ENCODE peak calls at places on chromosomes 11 and 22, in four cellular contexts. Y, E, S and V are unnamed samples.

GRCh38 chr11:78465169-78465942 is 47.7 kb upstream of the GAB2 start:
- DNase-seq in E (no peak), Y (no peak), S (peak), V (no peak)

GRCh38 chr11:126464796-126465195 is 109.3 kb downstream of the ST3GAL4 start:
- DNase-seq in Y (no peak), S (peak), E (no peak), V (no peak)

GRCh38 chr11:8082391-8083087 is 1.5 kb downstream of the TUB start:
- DNase-seq in S (no peak), Y (peak), E (peak), V (peak)

GRCh38 chr11:133951484-133952198 is 5.1 kb downstream of the IGSF9B start:
- DNase-seq in Y (peak), E (peak), S (no peak), V (peak)

GRCh38 chr11:70568504-70569172 is 170.3 kb downstream of the CTTN start:
- DNase-seq in S (peak), E (peak), Y (peak), V (peak)

GRCh38 chr11:47318166-47318565 is 34.3 kb downstream of the MYBPC3 start:
- DNase-seq in S (no peak), Y (no peak), E (no peak), V (peak)

GRCh38 chr22:43155789-43156188 is 4.4 kb downstream of the TSPO start:
- DNase-seq in S (peak), E (peak), Y (no peak), V (no peak)

GRCh38 chr11:14237333-14237988 is 121.5 kb downstream of the RRAS2 start:
- DNase-seq in Y (no peak), E (no peak), S (no peak), V (no peak)

GRCh38 chr11:14789879-14790484 is 102.0 kb downstream of the CYP2R1 start:
- DNase-seq in E (peak), S (no peak), Y (peak), V (no peak)

GRCh38 chr11:10348650-10349280 is 43.9 kb downstream of the ADM start:
- DNase-seq in E (peak), Y (peak), S (no peak), V (peak)

GRCh38 chr11:15161746-15162145 is 47.0 kb downstream of the INSC start:
- DNase-seq in E (no peak), S (no peak), Y (peak), V (no peak)

GRCh38 chr22:48366591-48366990 is 1461.1 kb downstream of the BRD1 start:
- DNase-seq in S (no peak), E (no peak), Y (no peak), V (no peak)

GRCh38 chr11:102989379-102990047 is 34.0 kb upstream of the MMP13 start:
- DNase-seq in E (peak), Y (peak), S (no peak), V (peak)

GRCh38 chr22:40597541-40598453 is 38.7 kb downstream of the MRTFA start:
- DNase-seq in S (no peak), E (peak), Y (peak), V (peak)

GRCh38 chr11:61777234-61778090 is 14.9 kb downstream of the TMEM258 start:
- DNase-seq in Y (no peak), E (peak), S (peak), V (peak)

GRCh38 chr11:111851636-111852035 is 19.7 kb downstream of the ALG9 start:
- DNase-seq in S (no peak), Y (peak), E (peak), V (peak)

GRCh38 chr11:93567406-93567819 is 24.2 kb upstream of the SMCO4 start:
- DNase-seq in Y (peak), E (peak), S (no peak), V (peak)

GRCh38 chr22:45970709-45971388 is 6.1 kb downstream of the WNT7B start:
- DNase-seq in S (no peak), E (peak), Y (peak), V (peak)